ENCODE peak calls at places on chromosomes 3 and 15, in seven cellular contexts. C is cardiac muscle cell; P is stomach; M is esophagus squamous epithelium; O is Karpas-422; Z is body of pancreas; S is naive thymus-derived CD4-positive, alpha-beta T cell. W is an unnamed sample.

GRCh38 chr3:134346744-134347143 is 27.5 kb downstream of the AMOTL2 start:
- DNase-seq in P (no peak), S (no peak), Z (no peak), C (no peak), O (no peak), M (no peak), W (no peak)

GRCh38 chr15:82122754-82123400 is 77.1 kb upstream of the MEX3B start:
- DNase-seq in M (no peak), C (peak; percentile 90), S (no peak), O (no peak), Z (no peak), P (peak; percentile 25), W (no peak)

GRCh38 chr15:40040293-40040635 is 1.3 kb upstream of the SRP14 start:
- DNase-seq in Z (no peak), O (no peak), M (no peak), C (no peak), P (no peak), S (no peak), W (no peak)

GRCh38 chr3:43733459-43734384 is 43.0 kb downstream of the ABHD5 start:
- DNase-seq in O (no peak), P (no peak), S (no peak), M (no peak), C (peak; percentile 72), Z (no peak), W (no peak)

GRCh38 chr3:127568604-127569003 is 21.9 kb downstream of the TPRA1 start:
- DNase-seq in O (no peak), S (no peak), P (no peak), C (no peak), Z (no peak), M (no peak), W (no peak)

GRCh38 chr3:129827765-129828164 is 65.7 kb downstream of the TMCC1 start:
- DNase-seq in O (peak; percentile 87), C (no peak), S (peak; percentile 20), M (peak; percentile 3), P (no peak), Z (no peak), W (peak; percentile 64)

GRCh38 chr15:36472672-36473071 is 106.8 kb upstream of the CDIN1 start:
- DNase-seq in M (no peak), P (no peak), S (no peak), O (no peak), Z (no peak), C (no peak), W (no peak)

GRCh38 chr3:13497386-13497785 is 17.3 kb downstream of the HDAC11 start:
- DNase-seq in O (no peak), Z (no peak), C (peak; percentile 12), S (no peak), P (no peak), M (no peak), W (no peak)

GRCh38 chr15:57769266-57769665 is 62.8 kb downstream of the POLR2M start:
- DNase-seq in Z (no peak), C (peak; percentile 91), P (no peak), M (no peak), O (no peak), S (no peak), W (no peak)

GRCh38 chr3:187586226-187586625 is 84.0 kb downstream of the SST start:
- DNase-seq in S (no peak), P (no peak), Z (no peak), O (no peak), C (no peak), M (no peak), W (no peak)

GRCh38 chr3:50632450-50632849 is 15.5 kb downstream of the MAPKAPK3 start:
- DNase-seq in Z (no peak), C (no peak), P (no peak), S (no peak), M (no peak), O (no peak), W (no peak)
- H3K4me1 ChIP-seq in Z (no peaks in the 10 kb centered on the region), C (peaks cover 12% of the 10 kb centered on the region), P (peaks cover 64% of the 10 kb centered on the region), S (peaks cover 35% of the 10 kb centered on the region), M (peaks cover 21% of the 10 kb centered on the region), O (no peaks in the 10 kb centered on the region), W (peaks cover 93% of the 10 kb centered on the region)

GRCh38 chr3:61975936-61976335 is 397.4 kb downstream of the FEZF2 start:
- DNase-seq in M (no peak), P (no peak), Z (no peak), O (no peak), S (no peak), C (no peak), W (no peak)

GRCh38 chr3:61981005-61981404 is 392.3 kb downstream of the FEZF2 start:
- DNase-seq in M (no peak), P (no peak), Z (no peak), O (no peak), S (no peak), C (no peak), W (no peak)

GRCh38 chr3:61983479-61983878 is 389.9 kb downstream of the FEZF2 start:
- DNase-seq in P (no peak), M (no peak), O (no peak), Z (no peak), C (no peak), S (no peak), W (no peak)

GRCh38 chr3:61978460-61979419 is 394.6 kb downstream of the FEZF2 start:
- DNase-seq in M (no peak), C (no peak), P (no peak), O (no peak), S (no peak), Z (no peak), W (no peak)

GRCh38 chr3:61979645-61980430 is 393.5 kb downstream of the FEZF2 start:
- DNase-seq in S (no peak), M (no peak), O (no peak), P (no peak), Z (no peak), C (peak; percentile 41), W (no peak)
- H3K4me3 ChIP-seq in S (no peak overlapping the region), M (no peak overlapping the region), O (no peak overlapping the region), P (no peak overlapping the region), Z (no peak overlapping the region), C (no peak overlapping the region), W (no peak overlapping the region)

GRCh38 chr3:112845772-112846171 is 892 bp downstream of the CD200R1L start:
- DNase-seq in C (no peak), O (no peak), Z (no peak), P (no peak), S (no peak), M (no peak), W (no peak)
- H3K36me3 ChIP-seq in C (no peaks in the 10 kb centered on the region), O (no peaks in the 10 kb centered on the region), Z (no peaks in the 10 kb centered on the region), P (no peaks in the 10 kb centered on the region), S (no peaks in the 10 kb centered on the region), M (no peaks in the 10 kb centered on the region), W (no peaks in the 10 kb centered on the region)

DNA sequence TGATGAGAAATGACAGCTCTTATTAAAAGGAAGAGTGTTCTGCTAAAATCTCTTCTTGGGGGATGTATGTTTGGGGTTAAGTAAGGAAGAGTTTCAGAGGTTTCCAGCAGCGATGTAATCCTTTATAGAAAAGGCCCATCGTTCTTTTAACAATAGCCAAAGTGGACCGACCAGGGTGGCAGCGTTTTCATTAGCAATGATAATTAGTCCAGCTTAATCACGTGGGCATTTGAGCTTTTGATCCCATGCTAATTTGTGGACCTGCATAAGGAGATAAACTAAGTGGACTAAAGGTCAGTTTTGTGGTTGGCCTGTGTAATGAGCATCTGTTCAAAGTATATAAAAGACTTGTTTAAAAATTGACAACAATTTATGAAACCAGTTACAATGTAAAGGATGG is 385.6 kb downstream of the PTPRG start:
- DNase-seq in O (no peak), S (no peak), P (no peak), Z (no peak), M (no peak), C (no peak), W (no peak)
- H3K4me1 ChIP-seq in O (no peaks in the 10 kb centered on the region), S (no peaks in the 10 kb centered on the region), P (no peaks in the 10 kb centered on the region), Z (no peaks in the 10 kb centered on the region), M (no peaks in the 10 kb centered on the region), C (peaks cover 34% of the 10 kb centered on the region), W (no peaks in the 10 kb centered on the region)

GRCh38 chr3:32432711-32433530 is 41.3 kb downstream of the CMTM7 start:
- DNase-seq in Z (no peak), M (no peak), O (no peak), S (peak; percentile 76), P (no peak), C (peak; percentile 67), W (peak; percentile 64)
- H3K4me3 ChIP-seq in Z (no peak overlapping the region), M (no peak overlapping the region), O (no peak overlapping the region), S (peak overlapping the region; percentile 39), P (no peak overlapping the region), C (no peak overlapping the region), W (peak overlapping the region; percentile 4)

W was measured in CD4-positive, alpha-beta memory T cell.